ENCODE peak calls at places on chromosome 1, in eight cellular contexts. E is HCT116, X is fibroblast of the conjunctiva, Q is GM06990, N is K562, V is amygdala, G is neural crest cell, M is fibroblast of pulmonary artery. K is an unnamed sample.

GRCh38 chr1:42179900-42180329 is 15.4 kb upstream of the GUCA2A start:
- DNase-seq in E (no peak), X (no peak), Q (no peak), N (no peak), V (no peak), G (no peak), M (no peak), K (no peak)

GRCh38 chr1:151047925-151048644 is 534 bp downstream of the C1orf56 start:
- DNase-seq in E (no peak), X (peak), Q (peak), N (peak), V (no peak), G (peak), M (peak), K (no peak)

GRCh38 chr1:183568176-183569041 is 21.9 kb downstream of the NCF2 start:
- DNase-seq in E (no peak), X (no peak), Q (no peak), N (no peak), V (no peak), G (no peak), M (peak), K (no peak)

GRCh38 chr1:70495370-70495769 is 84.3 kb downstream of the CTH start:
- DNase-seq in E (no peak), X (no peak), Q (no peak), N (no peak), V (no peak), G (no peak), M (no peak), K (no peak)

GRCh38 chr1:15153842-15154479 is 414 bp downstream of the TMEM51 start:
- DNase-seq in E (no peak), X (no peak), Q (no peak), N (peak), V (no peak), G (peak), M (peak), K (no peak)

GRCh38 chr1:197806718-197807117 is 31.4 kb upstream of the DENND1B start:
- DNase-seq in E (no peak), X (no peak), Q (no peak), N (no peak), V (no peak), G (no peak), M (no peak), K (no peak)

GRCh38 chr1:25534389-25534788 is 9.0 kb upstream of the LDLRAP1 start:
- DNase-seq in E (no peak), X (no peak), Q (no peak), N (no peak), V (no peak), G (no peak), M (no peak), K (no peak)

GRCh38 chr1:107076846-107077245 is 20.4 kb downstream of the PRMT6 start:
- DNase-seq in E (peak), X (no peak), Q (no peak), N (no peak), V (no peak), G (no peak), M (no peak), K (peak)

GRCh38 chr1:61056674-61057439 is 25.5 kb upstream of the NFIA start:
- DNase-seq in E (peak), X (no peak), Q (no peak), N (peak), V (no peak), G (no peak), M (peak), K (peak)

K was measured in skeletal muscle cell.